ENCODE peak calls at places on chromosomes 3 and 15, in eight cellular contexts. One of them, this sample, is unnamed.

GRCh38 chr3:71395470-71395869 is 188.1 kb downstream of the FOXP1 start:
- DNase-seq in HS-5: no peak
- DNase-seq in AG04450: no peak
- DNase-seq in NCI-H460: no peak
- DNase-seq in DMS79 treated with DMSO at 0.1 percent for 48 hours: no peak
- DNase-seq in GM06990: no peak
- DNase-seq in SK-N-DZ: no peak
- DNase-seq in T-helper 2 cell: no peak
- DNase-seq in this sample: no peak

GRCh38 chr15:78051622-78052405 is 25.7 kb downstream of the TBC1D2B start:
- DNase-seq in NCI-H460: no peak
- DNase-seq in GM06990: no peak
- DNase-seq in HS-5: no peak
- DNase-seq in AG04450: no peak
- DNase-seq in SK-N-DZ: no peak
- DNase-seq in T-helper 2 cell: no peak
- DNase-seq in DMS79 treated with DMSO at 0.1 percent for 48 hours: peak
- DNase-seq in this sample: no peak

GRCh38 chr3:124639406-124640237 is 90.6 kb upstream of the UMPS start:
- DNase-seq in DMS79 treated with DMSO at 0.1 percent for 48 hours: no peak
- DNase-seq in SK-N-DZ: no peak
- DNase-seq in HS-5: no peak
- DNase-seq in GM06990: peak
- DNase-seq in T-helper 2 cell: no peak
- DNase-seq in AG04450: no peak
- DNase-seq in NCI-H460: no peak
- DNase-seq in this sample: no peak

GRCh38 chr3:116939091-116939490 is 229.5 kb downstream of the TUSC7 start:
- DNase-seq in DMS79 treated with DMSO at 0.1 percent for 48 hours: no peak
- DNase-seq in GM06990: no peak
- DNase-seq in T-helper 2 cell: no peak
- DNase-seq in NCI-H460: no peak
- DNase-seq in HS-5: no peak
- DNase-seq in AG04450: no peak
- DNase-seq in SK-N-DZ: no peak
- DNase-seq in this sample: no peak

GRCh38 chr3:20573175-20573574 is 387.2 kb upstream of the SGO1 start:
- DNase-seq in DMS79 treated with DMSO at 0.1 percent for 48 hours: no peak
- DNase-seq in T-helper 2 cell: no peak
- DNase-seq in GM06990: no peak
- DNase-seq in SK-N-DZ: no peak
- DNase-seq in HS-5: no peak
- DNase-seq in NCI-H460: no peak
- DNase-seq in AG04450: no peak
- DNase-seq in this sample: no peak

GRCh38 chr3:133930341-133930933 is 34.8 kb upstream of the RAB6B start:
- DNase-seq in DMS79 treated with DMSO at 0.1 percent for 48 hours: peak
- DNase-seq in HS-5: no peak
- DNase-seq in NCI-H460: peak
- DNase-seq in SK-N-DZ: peak
- DNase-seq in AG04450: no peak
- DNase-seq in T-helper 2 cell: no peak
- DNase-seq in GM06990: no peak
- DNase-seq in this sample: peak

GRCh38 chr3:12393894-12394293 is 90.4 kb upstream of the TSEN2 start:
- DNase-seq in NCI-H460: peak
- DNase-seq in AG04450: peak
- DNase-seq in HS-5: peak
- DNase-seq in GM06990: no peak
- DNase-seq in DMS79 treated with DMSO at 0.1 percent for 48 hours: no peak
- DNase-seq in T-helper 2 cell: no peak
- DNase-seq in SK-N-DZ: no peak
- DNase-seq in this sample: no peak

GRCh38 chr3:124867511-124867910 is 19.7 kb downstream of the ITGB5 start:
- DNase-seq in GM06990: no peak
- DNase-seq in T-helper 2 cell: no peak
- DNase-seq in AG04450: no peak
- DNase-seq in NCI-H460: no peak
- DNase-seq in HS-5: no peak
- DNase-seq in DMS79 treated with DMSO at 0.1 percent for 48 hours: no peak
- DNase-seq in SK-N-DZ: no peak
- DNase-seq in this sample: no peak

GRCh38 chr3:128873623-128874022 is 5.8 kb upstream of the ACAD9 start:
- DNase-seq in GM06990: no peak
- DNase-seq in AG04450: no peak
- DNase-seq in T-helper 2 cell: no peak
- DNase-seq in DMS79 treated with DMSO at 0.1 percent for 48 hours: no peak
- DNase-seq in SK-N-DZ: no peak
- DNase-seq in NCI-H460: no peak
- DNase-seq in HS-5: no peak
- DNase-seq in this sample: no peak